ENCODE peak calls at places on chromosome 11, in seven cellular contexts. Y, P, E, G, Z, M and K are unnamed samples.

GRCh38 chr11:119380816-119381185 is 689 bp downstream of the USP2 start:
- DNase-seq in Y (no peak), P (no peak), E (no peak), G (no peak), Z (no peak), M (no peak), K (no peak)

GRCh38 chr11:116725434-116726221 is 47.2 kb downstream of the BUD13 start:
- DNase-seq in Y (peak; percentile 32), P (peak; percentile 55), E (no peak), G (no peak), Z (no peak), M (no peak), K (peak; percentile 21)

GRCh38 chr11:60763692-60764369 is 7.2 kb downstream of the MS4A15 start:
- DNase-seq in Y (no peak), P (no peak), E (peak; percentile 11), G (no peak), Z (no peak), M (no peak), K (no peak)

GRCh38 chr11:27913650-27914049 is 194.3 kb downstream of the KIF18A start:
- DNase-seq in Y (peak; percentile 57), P (peak; percentile 66), E (no peak), G (no peak), Z (no peak), M (no peak), K (peak; percentile 42)

GRCh38 chr11:61652135-61652534 is 28.1 kb upstream of the DAGLA start:
- DNase-seq in Y (no peak), P (no peak), E (no peak), G (peak; percentile 53), Z (no peak), M (no peak), K (no peak)

GRCh38 chr11:1546536-1547466 is 25.3 kb downstream of the DUSP8 start:
- DNase-seq in Y (peak; percentile 22), P (no peak), E (no peak), G (peak; percentile 64), Z (peak; percentile 49), M (peak; percentile 81), K (peak; percentile 33)

GRCh38 chr11:2517016-2517385 is 72.2 kb downstream of the KCNQ1 start:
- DNase-seq in Y (no peak), P (no peak), E (peak; percentile 11), G (peak; percentile 4), Z (no peak), M (no peak), K (no peak)

GRCh38 chr11:66727282-66727882 is 1.6 kb downstream of the SPTBN2 start:
- DNase-seq in Y (peak; percentile 10), P (no peak), E (no peak), G (peak; percentile 34), Z (peak; percentile 31), M (no peak), K (peak; percentile 17)

DNA sequence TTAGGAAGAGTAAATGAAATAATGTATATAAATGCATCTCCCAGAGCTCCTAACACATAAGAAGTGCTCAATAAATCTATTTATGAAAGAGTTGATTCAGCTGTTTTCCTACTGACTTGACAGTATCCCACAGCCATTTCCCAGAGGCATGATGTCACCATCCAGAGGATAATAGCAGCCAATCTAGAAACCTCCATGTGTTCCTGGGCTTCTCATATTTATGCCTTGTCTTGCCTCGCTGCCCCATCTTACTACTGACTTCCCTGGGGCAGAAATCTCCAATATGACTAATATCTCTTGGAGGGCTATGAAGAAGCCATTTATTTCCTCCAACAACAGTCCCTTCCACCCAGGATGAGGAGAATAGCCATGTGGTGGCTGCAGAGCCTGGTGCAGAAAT is 115.4 kb upstream of the NAV2 start:
- DNase-seq in Y (peak; percentile 61), P (peak; percentile 96), E (no peak), G (no peak), Z (no peak), M (no peak), K (no peak)
- H3K4me3 ChIP-seq in Y (no peak overlapping the region), P (no peak overlapping the region), E (peak overlapping the region; percentile 27), G (no peak overlapping the region), Z (no peak overlapping the region), M (no peak overlapping the region), K (no peak overlapping the region)

DNA sequence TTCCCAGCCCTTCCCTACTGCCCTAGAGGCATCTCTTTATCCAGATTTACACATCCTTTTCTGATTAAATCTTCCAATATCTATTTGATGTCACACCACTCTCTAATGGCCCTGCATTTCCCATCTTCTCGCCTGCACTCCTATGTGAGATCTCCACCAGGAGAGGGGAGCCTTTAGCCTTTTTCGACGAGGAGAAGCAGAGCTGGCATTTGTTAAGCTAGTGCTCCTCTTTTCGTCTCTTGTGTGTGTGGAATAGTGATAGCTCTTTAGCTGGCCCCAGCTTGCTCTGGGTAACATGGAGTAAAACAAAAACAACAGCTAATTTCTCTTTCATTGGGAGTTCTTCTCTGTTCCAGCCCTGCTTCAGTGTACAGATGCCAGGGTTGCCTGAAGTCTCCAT is 536.5 kb downstream of the NTM start:
- DNase-seq in Y (no peak), P (peak; percentile 15), E (no peak), G (no peak), Z (no peak), M (no peak), K (peak; percentile 29)
- TF ChIP-seq CTCF in Y (no peak), P (peak; percentile 15), E (no peak), G (no peak), Z (no peak), M (no peak), K (peak; percentile 32)

DNA sequence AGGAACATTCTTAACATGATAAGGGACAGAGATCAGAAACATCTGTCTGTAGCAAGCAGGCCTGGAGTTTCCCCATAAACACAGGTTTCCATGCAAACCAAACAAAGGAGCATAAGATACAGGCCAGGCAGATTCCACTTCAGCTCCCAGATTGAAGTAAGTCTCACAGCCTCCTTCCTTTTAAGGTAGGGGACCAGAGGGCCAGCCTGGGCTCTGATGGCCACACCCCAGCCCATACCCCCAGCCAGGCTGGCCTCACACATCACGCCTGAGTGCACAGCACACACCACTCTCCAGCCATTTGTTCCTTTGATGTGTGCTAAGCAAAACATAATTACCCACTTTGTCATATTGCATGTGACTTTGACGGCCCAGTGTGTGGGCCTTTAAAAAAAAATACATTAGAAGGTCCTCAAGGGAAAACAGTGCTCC is 518.7 kb downstream of the NTM start:
- DNase-seq in Y (peak; percentile 92), P (peak; percentile 73), E (no peak), G (no peak), Z (no peak), M (no peak), K (peak; percentile 81)
- H3K4me3 ChIP-seq in Y (no peak overlapping the region), P (no peak overlapping the region), E (no peak overlapping the region), G (no peak overlapping the region), Z (no peak overlapping the region), M (no peak overlapping the region), K (no peak overlapping the region)

GRCh38 chr11:23540101-23540561 is 679.9 kb upstream of the CCDC179 start:
- DNase-seq in Y (peak; percentile 51), P (peak; percentile 42), E (no peak), G (no peak), Z (peak; percentile 5), M (no peak), K (peak; percentile 34)
- TF ChIP-seq CTCF in Y (peak; percentile 80), P (peak; percentile 80), E (peak; percentile 24), G (peak; percentile 80), Z (peak; percentile 21), M (peak; percentile 49), K (peak; percentile 84)

GRCh38 chr11:96307748-96308133 is 35.3 kb downstream of the MAML2 start:
- DNase-seq in Y (peak; percentile 90), P (peak; percentile 95), E (no peak), G (no peak), Z (no peak), M (no peak), K (peak; percentile 89)

GRCh38 chr11:96309001-96309642 is 33.9 kb downstream of the MAML2 start:
- DNase-seq in Y (peak; percentile 94), P (peak; percentile 64), E (no peak), G (no peak), Z (no peak), M (no peak), K (no peak)

GRCh38 chr11:96309643-96310017 is 33.4 kb downstream of the MAML2 start:
- DNase-seq in Y (no peak), P (no peak), E (no peak), G (no peak), Z (no peak), M (no peak), K (no peak)

GRCh38 chr11:96306600-96306932 is 36.4 kb downstream of the MAML2 start:
- DNase-seq in Y (no peak), P (no peak), E (no peak), G (no peak), Z (no peak), M (no peak), K (no peak)

GRCh38 chr11:96306933-96307747 is 35.9 kb downstream of the MAML2 start:
- DNase-seq in Y (peak; percentile 100), P (peak; percentile 100), E (peak; percentile 95), G (peak; percentile 90), Z (peak; percentile 82), M (no peak), K (peak; percentile 98)
- H3K4me3 ChIP-seq in Y (peak overlapping the region; percentile 46), P (peak overlapping the region; percentile 41), E (peak overlapping the region; percentile 37), G (no peak overlapping the region), Z (no peak overlapping the region), M (no peak overlapping the region), K (peak overlapping the region; percentile 46)

GRCh38 chr11:70862093-70862492 is 390.3 kb downstream of the SHANK2 start:
- DNase-seq in Y (no peak), P (no peak), E (no peak), G (no peak), Z (no peak), M (peak; percentile 22), K (no peak)

GRCh38 chr11:70861534-70861933 is 390.8 kb downstream of the SHANK2 start:
- DNase-seq in Y (no peak), P (no peak), E (no peak), G (no peak), Z (no peak), M (peak; percentile 3), K (no peak)

GRCh38 chr11:70865356-70865755 is 387.0 kb downstream of the SHANK2 start:
- DNase-seq in Y (no peak), P (no peak), E (no peak), G (no peak), Z (no peak), M (peak; percentile 16), K (no peak)

GRCh38 chr11:70863186-70863585 is 389.2 kb downstream of the SHANK2 start:
- DNase-seq in Y (no peak), P (no peak), E (no peak), G (no peak), Z (no peak), M (peak; percentile 30), K (no peak)

DNA sequence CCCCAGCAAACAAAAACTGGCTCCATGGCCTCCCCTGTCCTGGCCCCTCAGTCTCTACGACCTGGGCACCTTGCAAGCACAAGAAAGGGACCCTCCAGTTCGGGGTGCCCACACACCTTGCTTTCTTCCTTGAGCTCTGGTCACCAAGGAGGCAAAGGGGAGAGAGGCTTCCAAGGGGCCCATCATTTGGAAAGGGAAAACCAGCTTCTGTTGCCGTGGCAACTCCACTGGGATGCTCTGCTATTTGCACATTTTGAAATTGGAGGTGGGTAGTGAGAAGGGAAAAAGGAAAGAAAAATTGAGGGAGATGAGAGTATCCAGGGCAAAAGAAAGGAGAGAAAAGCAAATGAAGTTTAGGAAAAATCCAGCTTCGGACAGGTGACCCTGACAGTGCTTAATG is 388.4 kb downstream of the SHANK2 start:
- DNase-seq in Y (no peak), P (no peak), E (no peak), G (no peak), Z (no peak), M (no peak), K (no peak)
- TF ChIP-seq CTCF in Y (no peak), P (no peak), E (no peak), G (no peak), Z (no peak), M (no peak), K (no peak)

GRCh38 chr11:133064961-133065360 is 467.3 kb downstream of the OPCML start:
- DNase-seq in Y (no peak), P (no peak), E (no peak), G (no peak), Z (no peak), M (no peak), K (no peak)
- H3K4me3 ChIP-seq in Y (no peak overlapping the region), P (no peak overlapping the region), E (peak overlapping the region; percentile 48), G (no peak overlapping the region), Z (peak overlapping the region; percentile 47), M (no peak overlapping the region), K (no peak overlapping the region)